ENCODE peak calls at places on chromosomes 13 and 19, in four cellular contexts. T is left ventricle myocardium inferior, Y is endothelial cell of umbilical vein, Q is transverse colon. Z is an unnamed sample.

GRCh38 chr13:40271931-40272775 is 394.3 kb downstream of the FOXO1 start:
- DNase-seq in T (peak; percentile 67), Y (peak; percentile 55), Q (peak; percentile 38), Z (peak; percentile 76)

GRCh38 chr19:4910594-4911273 is 1.4 kb downstream of the UHRF1 start:
- DNase-seq in T (no peak), Y (peak; percentile 40), Q (peak; percentile 31), Z (peak; percentile 17)

GRCh38 chr19:4583961-4584669 is 24.6 kb upstream of the SEMA6B start:
- DNase-seq in T (no peak), Y (peak; percentile 24), Q (no peak), Z (no peak)

GRCh38 chr13:34153428-34154180 is 335.7 kb downstream of the RFC3 start:
- DNase-seq in T (no peak), Y (peak; percentile 62), Q (no peak), Z (no peak)

GRCh38 chr19:48279747-48280146 is 9.9 kb downstream of the ZNF114 start:
- DNase-seq in T (no peak), Y (no peak), Q (no peak), Z (no peak)

GRCh38 chr19:2338751-2339643 is 10.5 kb downstream of the SPPL2B start:
- DNase-seq in T (no peak), Y (no peak), Q (no peak), Z (no peak)

GRCh38 chr19:5693195-5694166 is 3.4 kb downstream of the RPL36 start:
- DNase-seq in T (no peak), Y (no peak), Q (no peak), Z (no peak)

GRCh38 chr19:13723206-13723605 is 41.1 kb upstream of the MRI1 start:
- DNase-seq in T (no peak), Y (no peak), Q (no peak), Z (no peak)

GRCh38 chr19:888615-889385 is 4.2 kb downstream of the MED16 start:
- DNase-seq in T (no peak), Y (no peak), Q (no peak), Z (peak; percentile 42)

GRCh38 chr19:49851456-49852259 is 699 bp downstream of the PTOV1 start:
- DNase-seq in T (no peak), Y (peak; percentile 37), Q (no peak), Z (no peak)

GRCh38 chr13:70391678-70392077 is 283.4 kb upstream of the KLHL1 start:
- DNase-seq in T (no peak), Y (no peak), Q (peak; percentile 66), Z (no peak)

GRCh38 chr19:55080915-55081772 is 5.5 kb downstream of the EPS8L1 start:
- DNase-seq in T (peak; percentile 73), Y (peak; percentile 89), Q (peak; percentile 93), Z (peak; percentile 69)

GRCh38 chr19:16456652-16457194 is 15.0 kb downstream of the EPS15L1 start:
- DNase-seq in T (no peak), Y (no peak), Q (no peak), Z (no peak)

GRCh38 chr19:55315956-55316525 is 9.1 kb downstream of the TMEM150B start:
- DNase-seq in T (no peak), Y (no peak), Q (no peak), Z (no peak)

GRCh38 chr13:87274209-87274819 is 396.9 kb upstream of the SLITRK5 start:
- DNase-seq in T (no peak), Y (no peak), Q (peak; percentile 17), Z (no peak)

GRCh38 chr19:49157445-49158224 is at the start of gene TRPM4:
- DNase-seq in T (peak; percentile 96), Y (peak; percentile 73), Q (peak; percentile 95), Z (peak; percentile 96)

GRCh38 chr19:43610493-43610892 is 1.4 kb upstream of the SRRM5 start:
- DNase-seq in T (no peak), Y (no peak), Q (no peak), Z (no peak)

GRCh38 chr13:27556109-27556508 is 64.2 kb downstream of the LNX2 start:
- DNase-seq in T (no peak), Y (peak; percentile 93), Q (no peak), Z (peak; percentile 49)

GRCh38 chr13:98997738-98998641 is 20.1 kb upstream of the DOCK9 start:
- DNase-seq in T (no peak), Y (no peak), Q (no peak), Z (peak; percentile 18)

GRCh38 chr13:32969516-32969941 is 46.7 kb upstream of the KL start:
- DNase-seq in T (no peak), Y (peak; percentile 81), Q (no peak), Z (no peak)

GRCh38 chr13:36820222-36820621 is 1.2 kb downstream of the RFXAP start:
- DNase-seq in T (no peak), Y (no peak), Q (no peak), Z (no peak)

GRCh38 chr19:55443824-55444719 is 972 bp upstream of the SHISA7 start:
- DNase-seq in T (no peak), Y (no peak), Q (no peak), Z (no peak)

GRCh38 chr19:16293133-16294085 is 31.2 kb upstream of the KLF2 start:
- DNase-seq in T (peak; percentile 67), Y (peak; percentile 88), Q (peak; percentile 66), Z (peak; percentile 84)

GRCh38 chr19:35095667-35096368 is 19.8 kb upstream of the FXYD3 start:
- DNase-seq in T (no peak), Y (no peak), Q (no peak), Z (no peak)

GRCh38 chr19:1929051-1929742 is 11.8 kb upstream of the CSNK1G2 start:
- DNase-seq in T (peak; percentile 81), Y (peak; percentile 64), Q (peak; percentile 88), Z (peak; percentile 83)

GRCh38 chr19:12064266-12065099 is at the start of gene ZNF844:
- DNase-seq in T (peak; percentile 99), Y (peak; percentile 77), Q (peak; percentile 98), Z (peak; percentile 97)

GRCh38 chr19:49355890-49356289 is 6.3 kb downstream of the TEAD2 start:
- DNase-seq in T (peak; percentile 36), Y (no peak), Q (no peak), Z (no peak)

GRCh38 chr19:931860-932646 is 6.2 kb downstream of the ARID3A start:
- DNase-seq in T (no peak), Y (no peak), Q (no peak), Z (no peak)

GRCh38 chr19:29045708-29046107 is 167.2 kb downstream of the UQCRFS1 start:
- DNase-seq in T (no peak), Y (no peak), Q (no peak), Z (no peak)

GRCh38 chr13:102699419-102699961 is 4.6 kb upstream of the METTL21C start:
- DNase-seq in T (no peak), Y (no peak), Q (no peak), Z (no peak)
- H3K27ac ChIP-seq in T (no peak overlapping the region), Y (no peak overlapping the region), Q (no peak overlapping the region), Z (peak overlapping the region; percentile 78)

GRCh38 chr13:23741879-23742510 is 147.2 kb downstream of the MIPEP start:
- DNase-seq in T (no peak), Y (no peak), Q (no peak), Z (no peak)
- TF ChIP-seq CTCF in T (peak; percentile 44), Y (peak; percentile 56), Q (peak; percentile 15), Z (peak; percentile 15)

GRCh38 chr19:11014403-11014911 is 53.6 kb downstream of the SMARCA4 start:
- DNase-seq in T (no peak), Y (no peak), Q (no peak), Z (no peak)

GRCh38 chr19:11016591-11016990 is 55.8 kb downstream of the SMARCA4 start:
- DNase-seq in T (no peak), Y (no peak), Q (no peak), Z (no peak)

GRCh38 chr19:11017275-11018035 is 56.6 kb downstream of the SMARCA4 start:
- DNase-seq in T (no peak), Y (no peak), Q (no peak), Z (no peak)

GRCh38 chr19:11012507-11012906 is 51.7 kb downstream of the SMARCA4 start:
- DNase-seq in T (no peak), Y (no peak), Q (no peak), Z (no peak)

DNA sequence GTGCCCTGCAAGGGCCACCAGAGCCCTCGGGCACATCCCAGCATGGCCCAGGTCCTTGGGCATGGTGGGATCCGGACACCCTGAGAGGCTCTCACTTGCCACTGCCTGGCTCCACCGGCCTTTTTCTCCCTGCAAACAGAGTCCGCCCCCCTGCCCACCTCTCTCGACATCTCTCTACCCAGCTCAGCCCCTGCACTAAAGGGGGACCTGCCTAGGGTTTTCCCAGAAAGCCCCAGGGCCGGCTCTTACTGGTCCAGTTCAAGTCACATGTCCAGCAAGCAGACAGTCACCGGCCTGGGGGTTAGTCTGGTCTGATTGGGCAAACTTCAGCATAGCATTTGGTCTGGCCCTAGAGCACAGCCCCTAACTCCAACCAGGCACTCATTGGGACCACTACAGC is 52.9 kb downstream of the SMARCA4 start:
- DNase-seq in T (no peak), Y (no peak), Q (no peak), Z (no peak)
- H3K36me3 ChIP-seq in T (peaks cover 97% of the 10 kb centered on the region), Y (peaks cover 16% of the 10 kb centered on the region), Q (peaks cover 43% of the 10 kb centered on the region), Z (peaks cover 10% of the 10 kb centered on the region)

GRCh38 chr19:56690668-56691067 is 19.1 kb upstream of the ZNF835 start:
- DNase-seq in T (no peak), Y (no peak), Q (no peak), Z (no peak)
- H3K27ac ChIP-seq in T (no peak overlapping the region), Y (no peak overlapping the region), Q (no peak overlapping the region), Z (no peak overlapping the region)

DNA sequence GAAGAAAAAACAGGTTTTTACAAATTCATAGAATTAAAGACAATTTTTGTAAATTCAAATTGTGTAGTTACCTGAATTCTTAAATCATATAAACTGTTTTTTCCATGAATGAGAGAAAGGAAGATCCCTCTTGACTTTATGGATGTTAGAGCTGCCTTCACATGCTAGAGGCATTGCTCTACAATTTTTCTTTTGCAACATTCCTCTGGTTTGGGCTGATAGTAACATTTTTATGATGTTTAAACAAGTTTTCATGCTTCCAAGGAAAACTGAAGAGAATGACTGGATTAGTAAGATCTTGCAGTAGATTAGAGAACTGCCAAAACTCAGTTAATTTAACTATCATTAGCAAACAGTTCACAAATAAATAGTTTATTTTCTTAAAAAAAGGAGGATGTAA is 250.6 kb downstream of the GPC6 start:
- DNase-seq in T (no peak), Y (no peak), Q (no peak), Z (no peak)
- TF ChIP-seq CTCF in T (no peak), Y (no peak), Q (no peak), Z (no peak)